ENCODE peak calls at places on chromosome 6, in five cellular contexts. E, I, V, S and U are unnamed samples.

GRCh38 chr6:122620902-122621301 is 10.7 kb downstream of the PKIB start:
- DNase-seq in E (no peak), I (no peak), V (no peak), S (no peak), U (peak; percentile 41)

GRCh38 chr6:105310371-105310770 is 92.5 kb downstream of the PREP start:
- DNase-seq in E (no peak), I (no peak), V (no peak), S (no peak), U (no peak)

GRCh38 chr6:27321901-27322300 is 9.8 kb upstream of the POM121L2 start:
- DNase-seq in E (no peak), I (no peak), V (no peak), S (no peak), U (no peak)

GRCh38 chr6:28789553-28790083 is 134.2 kb downstream of the TRIM27 start:
- DNase-seq in E (no peak), I (no peak), V (no peak), S (peak; percentile 62), U (peak; percentile 42)

GRCh38 chr6:38493929-38494547 is 145.7 kb downstream of the BTBD9 start:
- DNase-seq in E (peak; percentile 81), I (no peak), V (no peak), S (peak; percentile 81), U (peak; percentile 30)

GRCh38 chr6:7106752-7107577 is 796 bp upstream of the RREB1 start:
- DNase-seq in E (no peak), I (peak; percentile 85), V (peak; percentile 74), S (peak; percentile 1), U (peak; percentile 27)

GRCh38 chr6:30619561-30619960 is 1.9 kb downstream of the MRPS18B start:
- DNase-seq in E (no peak), I (no peak), V (no peak), S (no peak), U (no peak)

GRCh38 chr6:38234141-38234540 is 405.6 kb downstream of the BTBD9 start:
- DNase-seq in E (no peak), I (no peak), V (no peak), S (no peak), U (no peak)

GRCh38 chr6:112781236-112781635 is 434.1 kb downstream of the RFPL4B start:
- DNase-seq in E (no peak), I (no peak), V (no peak), S (peak; percentile 57), U (no peak)

GRCh38 chr6:3648724-3649123 is 102.8 kb downstream of the PXDC1 start:
- DNase-seq in E (no peak), I (no peak), V (no peak), S (no peak), U (no peak)

GRCh38 chr6:145475794-145476396 is 259.4 kb downstream of the EPM2A start:
- DNase-seq in E (no peak), I (no peak), V (no peak), S (no peak), U (no peak)

GRCh38 chr6:15751721-15752350 is 89.0 kb upstream of the DTNBP1 start:
- DNase-seq in E (no peak), I (no peak), V (no peak), S (no peak), U (no peak)

GRCh38 chr6:14222956-14223355 is 105.4 kb downstream of the CD83 start:
- DNase-seq in E (no peak), I (no peak), V (no peak), S (no peak), U (no peak)

GRCh38 chr6:830667-831327 is 137.9 kb upstream of the EXOC2 start:
- DNase-seq in E (no peak), I (no peak), V (no peak), S (no peak), U (no peak)

GRCh38 chr6:24313477-24314141 is 44.2 kb downstream of the DCDC2 start:
- DNase-seq in E (no peak), I (peak; percentile 57), V (no peak), S (peak; percentile 78), U (peak; percentile 28)

GRCh38 chr6:16982827-16983226 is 119.0 kb upstream of the STMND1 start:
- DNase-seq in E (no peak), I (no peak), V (no peak), S (peak; percentile 52), U (no peak)

GRCh38 chr6:152188011-152188410 is 380.5 kb downstream of the ESR1 start:
- DNase-seq in E (no peak), I (no peak), V (no peak), S (no peak), U (no peak)

GRCh38 chr6:34412054-34412453 is 13.8 kb downstream of the RPS10 start:
- DNase-seq in E (no peak), I (no peak), V (no peak), S (no peak), U (no peak)

GRCh38 chr6:145214570-145214969 is 520.8 kb downstream of the EPM2A start:
- DNase-seq in E (no peak), I (no peak), V (no peak), S (peak; percentile 8), U (peak; percentile 14)

GRCh38 chr6:73680289-73680688 is 15.7 kb upstream of the CD109 start:
- DNase-seq in E (no peak), I (no peak), V (no peak), S (no peak), U (peak; percentile 49)

GRCh38 chr6:122007366-122007765 is 392.1 kb upstream of the HSF2 start:
- DNase-seq in E (no peak), I (no peak), V (no peak), S (no peak), U (no peak)

GRCh38 chr6:40399888-40400468 is 187.2 kb downstream of the LRFN2 start:
- DNase-seq in E (no peak), I (no peak), V (no peak), S (no peak), U (no peak)

GRCh38 chr6:107179004-107179403 is 63.7 kb upstream of the BEND3 start:
- DNase-seq in E (no peak), I (no peak), V (no peak), S (peak; percentile 27), U (no peak)
- TF ChIP-seq CTCF in E (no peak), I (no peak), V (peak; percentile 19), S (peak; percentile 53), U (peak; percentile 23)

DNA sequence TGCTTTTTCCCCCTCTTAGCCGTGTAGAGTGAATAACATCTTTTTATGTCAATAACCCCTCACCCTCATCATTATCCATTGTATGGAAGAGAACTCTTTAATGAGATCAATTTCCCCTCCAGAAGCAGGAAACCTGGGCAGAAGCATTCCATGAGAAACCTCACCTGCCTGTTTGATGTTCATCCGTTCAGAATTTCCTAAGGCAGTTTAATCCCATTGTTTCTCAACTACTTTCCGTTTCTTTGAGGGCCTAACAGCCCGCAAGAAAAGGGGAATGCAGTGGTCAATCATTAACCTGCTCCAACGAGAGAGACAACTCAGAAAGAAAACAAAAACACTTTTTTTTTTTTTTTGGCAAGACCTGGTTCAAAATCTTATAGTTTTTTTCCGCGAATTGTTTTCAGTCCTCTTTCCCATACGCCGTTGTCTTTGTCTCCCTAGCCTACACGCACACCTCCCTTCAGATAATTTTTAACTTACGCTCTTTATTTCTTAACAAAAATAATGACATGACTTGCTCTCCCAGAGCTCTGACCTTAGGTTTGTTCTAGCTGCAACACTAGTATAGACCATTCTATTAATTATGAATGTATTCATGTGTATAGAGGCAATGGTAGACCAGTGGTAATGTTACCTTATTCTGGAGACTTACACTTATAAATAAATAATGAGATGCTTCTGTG is 25.6 kb upstream of the ID4 start:
- DNase-seq in E (no peak), I (no peak), V (no peak), S (no peak), U (no peak)
- H3K27ac ChIP-seq in E (no peak overlapping the region), I (no peak overlapping the region), V (no peak overlapping the region), S (no peak overlapping the region), U (no peak overlapping the region)

DNA sequence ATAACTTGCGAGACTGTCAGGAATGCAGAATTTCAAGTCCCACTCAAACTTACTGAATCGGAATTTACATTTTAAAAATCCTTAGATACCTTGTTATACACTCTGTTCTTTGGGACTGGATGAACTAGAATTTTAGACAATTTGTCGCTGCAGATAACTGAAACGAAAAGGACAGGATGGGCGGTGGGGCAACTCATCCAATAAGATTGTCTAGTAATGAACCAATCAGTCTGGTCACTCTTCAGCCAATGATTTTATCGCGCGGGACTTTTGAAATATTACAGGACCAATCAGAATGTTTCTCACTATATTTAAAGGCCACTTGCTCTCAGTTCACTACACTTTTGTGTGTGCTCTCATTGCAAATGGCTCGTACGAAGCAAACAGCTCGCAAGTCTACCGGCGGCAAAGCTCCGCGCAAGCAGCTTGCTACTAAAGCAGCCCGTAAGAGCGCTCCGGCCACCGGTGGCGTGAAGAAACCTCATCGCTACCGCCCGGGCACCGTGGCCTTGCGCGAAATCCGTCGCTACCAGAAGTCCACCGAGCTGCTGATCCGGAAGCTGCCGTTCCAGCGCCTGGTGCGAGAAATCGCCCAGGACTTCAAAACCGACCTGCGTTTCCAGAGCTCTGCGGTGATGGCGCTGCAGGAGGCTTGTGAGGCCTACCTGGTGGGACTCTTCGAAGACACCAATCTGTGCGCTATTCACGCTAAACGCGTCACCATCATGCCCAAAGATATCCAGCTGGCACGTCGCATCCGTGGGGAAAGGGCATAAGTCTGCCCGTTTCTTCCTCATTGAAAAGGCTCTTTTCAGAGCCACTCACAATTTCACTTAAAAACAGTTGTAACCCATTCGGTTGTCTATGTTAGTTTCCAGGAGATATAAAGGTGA is 41.9 kb upstream of the HFE start:
- DNase-seq in E (peak; percentile 70), I (peak; percentile 82), V (peak; percentile 71), S (peak; percentile 97), U (peak; percentile 93)
- TF ChIP-seq CTCF in E (no peak), I (no peak), V (no peak), S (peak; percentile 45), U (no peak)

GRCh38 chr6:129498556-129498940 is 211.4 kb downstream of the ARHGAP18 start:
- DNase-seq in E (no peak), I (no peak), V (no peak), S (no peak), U (peak; percentile 36)

GRCh38 chr6:129497591-129498555 is 212.1 kb downstream of the ARHGAP18 start:
- DNase-seq in E (no peak), I (no peak), V (no peak), S (no peak), U (no peak)

GRCh38 chr6:129499871-129500219 is 210.1 kb downstream of the ARHGAP18 start:
- DNase-seq in E (no peak), I (no peak), V (no peak), S (no peak), U (no peak)

GRCh38 chr6:129500958-129501381 is 209.0 kb downstream of the ARHGAP18 start:
- DNase-seq in E (no peak), I (no peak), V (no peak), S (peak; percentile 67), U (peak; percentile 33)

DNA sequence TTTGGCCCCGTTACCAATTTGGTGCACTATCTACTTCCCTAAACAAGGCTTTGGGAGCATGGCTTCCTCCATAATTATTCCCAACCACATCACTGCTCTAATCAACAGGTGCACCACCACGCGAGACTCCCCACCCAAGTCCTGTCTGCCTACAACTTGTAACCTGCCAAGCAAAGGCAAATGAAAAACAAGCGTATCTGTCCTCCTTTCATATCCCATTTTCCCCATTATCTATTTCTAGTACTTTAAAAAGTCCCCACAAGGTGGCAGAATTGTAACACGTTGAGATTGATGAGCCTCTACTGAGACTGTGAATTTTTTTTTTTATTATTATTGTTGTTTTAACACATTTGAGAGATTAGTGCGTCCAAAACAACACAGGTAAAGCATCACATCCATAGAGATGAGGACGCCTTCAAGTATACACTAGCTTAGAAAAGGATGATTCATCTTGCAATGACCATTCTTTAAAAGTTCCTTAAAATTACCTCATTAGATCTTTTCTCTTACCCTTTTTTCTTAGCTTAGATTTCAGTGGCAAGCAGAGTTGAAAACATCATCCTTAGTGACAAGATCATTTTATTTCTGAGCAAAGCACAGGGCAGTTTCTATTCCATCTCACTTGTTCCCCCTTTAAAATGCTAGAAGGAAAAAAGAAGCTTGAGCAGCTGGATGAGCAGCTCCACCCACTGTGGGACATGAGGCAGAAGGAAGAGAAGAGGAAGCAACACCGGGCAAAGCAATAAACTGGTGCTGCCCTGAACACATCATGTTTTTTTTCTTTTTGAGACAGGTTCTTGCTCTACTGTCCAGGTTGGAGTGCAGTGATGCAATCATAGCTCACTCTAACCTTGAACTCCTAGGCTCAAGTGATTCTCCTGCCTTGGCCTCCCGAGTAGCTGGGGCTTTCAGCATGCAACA is 210.8 kb downstream of the ARHGAP18 start:
- DNase-seq in E (no peak), I (no peak), V (no peak), S (peak; percentile 29), U (peak; percentile 46)
- H3K27ac ChIP-seq in E (peak overlapping the region; percentile 52), I (peak overlapping the region; percentile 20), V (no peak overlapping the region), S (no peak overlapping the region), U (peak overlapping the region; percentile 67)